ENCODE peak calls at places on chromosomes 11 and 22, in seven cellular contexts. L is psoas muscle, O is HCT116, K is GM23248, F is transverse colon, G is aorta, Z is right lobe of liver. R is an unnamed sample. For H3K27me3, the result is how much of the 10 kb centered on the place peaks cover.

GRCh38 chr11:76248210-76248609 is 41.9 kb upstream of the WNT11 start:
- DNase-seq in L (peak), O (no peak), K (peak), F (no peak), G (no peak), Z (no peak), R (no peak)

GRCh38 chr11:95262994-95263764 is 32.2 kb upstream of the SESN3 start:
- DNase-seq in L (no peak), O (no peak), K (no peak), F (no peak), G (no peak), Z (no peak), R (no peak)

GRCh38 chr22:20028855-20029549 is 8.1 kb downstream of the TANGO2 start:
- DNase-seq in L (no peak), O (no peak), K (no peak), F (no peak), G (peak), Z (no peak), R (no peak)

GRCh38 chr22:38435010-38435409 is 20.0 kb downstream of the KCNJ4 start:
- DNase-seq in L (no peak), O (no peak), K (no peak), F (no peak), G (no peak), Z (no peak), R (no peak)

GRCh38 chr11:112265659-112266409 is 5.2 kb upstream of the PLET1 start:
- DNase-seq in L (no peak), O (no peak), K (peak), F (no peak), G (no peak), Z (no peak), R (no peak)

GRCh38 chr11:78801161-78801884 is 226.7 kb upstream of the NARS2 start:
- DNase-seq in L (peak), O (no peak), K (peak), F (peak), G (peak), Z (no peak), R (no peak)

GRCh38 chr11:128796275-128796674 is 70.8 kb downstream of the KCNJ1 start:
- DNase-seq in L (no peak), O (no peak), K (peak), F (no peak), G (no peak), Z (no peak), R (no peak)

GRCh38 chr11:2468363-2469240 is 23.8 kb downstream of the KCNQ1 start:
- DNase-seq in L (no peak), O (no peak), K (no peak), F (no peak), G (no peak), Z (no peak), R (no peak)

GRCh38 chr11:122317337-122317736 is 201.3 kb upstream of the BLID start:
- DNase-seq in L (no peak), O (no peak), K (peak), F (no peak), G (no peak), Z (no peak), R (no peak)

GRCh38 chr11:67646535-67647336 is 3.8 kb downstream of the ACY3 start:
- DNase-seq in L (no peak), O (no peak), K (no peak), F (peak), G (peak), Z (no peak), R (no peak)

GRCh38 chr22:46770726-46771125 is 8.3 kb downstream of the TBC1D22A start:
- DNase-seq in L (no peak), O (no peak), K (no peak), F (no peak), G (peak), Z (no peak), R (no peak)

GRCh38 chr22:21726650-21727049 is 8.9 kb downstream of the YPEL1 start:
- DNase-seq in L (no peak), O (peak), K (no peak), F (peak), G (no peak), Z (no peak), R (no peak)

GRCh38 chr11:72069787-72070251 is 10.5 kb downstream of the NUMA1 start:
- DNase-seq in L (peak), O (peak), K (peak), F (peak), G (peak), Z (peak), R (no peak)

GRCh38 chr11:94740083-94740974 is 27.8 kb upstream of the AMOTL1 start:
- DNase-seq in L (peak), O (no peak), K (peak), F (peak), G (peak), Z (peak), R (peak)

GRCh38 chr11:64585150-64585549 is 5.9 kb upstream of the SLC22A12 start:
- DNase-seq in L (no peak), O (no peak), K (no peak), F (no peak), G (no peak), Z (peak), R (no peak)

GRCh38 chr11:119025978-119026766 is 4.5 kb downstream of the SLC37A4 start:
- DNase-seq in L (no peak), O (no peak), K (no peak), F (no peak), G (no peak), Z (peak), R (no peak)

GRCh38 chr22:39567135-39567946 is 3.2 kb upstream of the CACNA1I start:
- DNase-seq in L (no peak), O (no peak), K (no peak), F (peak), G (no peak), Z (no peak), R (no peak)

GRCh38 chr11:12724301-12725046 is 50.3 kb downstream of the TEAD1 start:
- DNase-seq in L (peak), O (peak), K (peak), F (peak), G (peak), Z (peak), R (no peak)

GRCh38 chr11:33634291-33634834 is 66.3 kb downstream of the C11orf91 start:
- DNase-seq in L (no peak), O (peak), K (peak), F (no peak), G (no peak), Z (no peak), R (no peak)

GRCh38 chr11:126601136-126601535 is 245.7 kb downstream of the ST3GAL4 start:
- DNase-seq in L (no peak), O (no peak), K (no peak), F (no peak), G (no peak), Z (no peak), R (no peak)

GRCh38 chr22:41022470-41023298 is 69.7 kb upstream of the EP300 start:
- DNase-seq in L (peak), O (peak), K (peak), F (peak), G (peak), Z (peak), R (peak)

GRCh38 chr11:57779275-57779674 is 17.7 kb downstream of the CTNND1 start:
- DNase-seq in L (no peak), O (no peak), K (peak), F (no peak), G (no peak), Z (no peak), R (peak)

GRCh38 chr11:65553301-65554001 is 4.7 kb downstream of the LTBP3 start:
- DNase-seq in L (no peak), O (no peak), K (no peak), F (peak), G (no peak), Z (no peak), R (no peak)

GRCh38 chr11:120302001-120302805 is 22.9 kb upstream of the TLCD5 start:
- DNase-seq in L (no peak), O (no peak), K (no peak), F (peak), G (no peak), Z (peak), R (no peak)

GRCh38 chr11:17892409-17892808 is 120.4 kb downstream of the SERGEF start:
- DNase-seq in L (no peak), O (no peak), K (no peak), F (no peak), G (no peak), Z (no peak), R (no peak)

GRCh38 chr11:133153031-133153430 is 379.3 kb downstream of the OPCML start:
- DNase-seq in L (no peak), O (no peak), K (no peak), F (no peak), G (no peak), Z (no peak), R (peak)

GRCh38 chr11:64466115-64466718 is 107.3 kb downstream of the RPS6KA4 start:
- DNase-seq in L (no peak), O (no peak), K (no peak), F (no peak), G (no peak), Z (no peak), R (no peak)

GRCh38 chr11:101862410-101863233 is 52.2 kb upstream of the CEP126 start:
- DNase-seq in L (no peak), O (peak), K (peak), F (peak), G (no peak), Z (peak), R (no peak)

GRCh38 chr11:47966621-47967020 is 13.7 kb upstream of the PTPRJ start:
- DNase-seq in L (no peak), O (no peak), K (no peak), F (no peak), G (no peak), Z (peak), R (no peak)

GRCh38 chr11:112776834-112777793 is 184.1 kb upstream of the NCAM1 start:
- DNase-seq in L (no peak), O (no peak), K (no peak), F (no peak), G (no peak), Z (no peak), R (no peak)

GRCh38 chr11:117019871-117020270 is 78.4 kb downstream of the SIK3 start:
- DNase-seq in L (no peak), O (no peak), K (no peak), F (no peak), G (no peak), Z (no peak), R (no peak)
- H3K27ac ChIP-seq in L (no peak), O (no peak), K (no peak), F (peak), G (no peak), Z (peak), R (peak)

GRCh38 chr22:30002861-30003489 is 77.3 kb upstream of the HORMAD2 start:
- DNase-seq in L (no peak), O (no peak), K (no peak), F (peak), G (no peak), Z (no peak), R (no peak)

GRCh38 chr22:29997516-29997915 is 82.7 kb upstream of the HORMAD2 start:
- DNase-seq in L (no peak), O (no peak), K (no peak), F (no peak), G (no peak), Z (no peak), R (no peak)

GRCh38 chr22:29998627-29999026 is 81.6 kb upstream of the HORMAD2 start:
- DNase-seq in L (no peak), O (no peak), K (peak), F (no peak), G (no peak), Z (no peak), R (no peak)

GRCh38 chr22:30001459-30001858 is 78.8 kb upstream of the HORMAD2 start:
- DNase-seq in L (no peak), O (no peak), K (no peak), F (no peak), G (no peak), Z (no peak), R (no peak)

GRCh38 chr22:30000566-30000965 is 79.7 kb upstream of the HORMAD2 start:
- DNase-seq in L (no peak), O (no peak), K (peak), F (no peak), G (no peak), Z (no peak), R (no peak)
- H3K27me3 ChIP-seq in L (under half), O (under half), K (under half), F (under half), G (under half), Z (under half), R (under half)

GRCh38 chr11:74412733-74413359 is 14.6 kb upstream of the PGM2L1 start:
- DNase-seq in L (no peak), O (no peak), K (no peak), F (no peak), G (no peak), Z (no peak), R (no peak)
- H3K27ac ChIP-seq in L (no peak), O (no peak), K (no peak), F (no peak), G (no peak), Z (no peak), R (no peak)

DNA sequence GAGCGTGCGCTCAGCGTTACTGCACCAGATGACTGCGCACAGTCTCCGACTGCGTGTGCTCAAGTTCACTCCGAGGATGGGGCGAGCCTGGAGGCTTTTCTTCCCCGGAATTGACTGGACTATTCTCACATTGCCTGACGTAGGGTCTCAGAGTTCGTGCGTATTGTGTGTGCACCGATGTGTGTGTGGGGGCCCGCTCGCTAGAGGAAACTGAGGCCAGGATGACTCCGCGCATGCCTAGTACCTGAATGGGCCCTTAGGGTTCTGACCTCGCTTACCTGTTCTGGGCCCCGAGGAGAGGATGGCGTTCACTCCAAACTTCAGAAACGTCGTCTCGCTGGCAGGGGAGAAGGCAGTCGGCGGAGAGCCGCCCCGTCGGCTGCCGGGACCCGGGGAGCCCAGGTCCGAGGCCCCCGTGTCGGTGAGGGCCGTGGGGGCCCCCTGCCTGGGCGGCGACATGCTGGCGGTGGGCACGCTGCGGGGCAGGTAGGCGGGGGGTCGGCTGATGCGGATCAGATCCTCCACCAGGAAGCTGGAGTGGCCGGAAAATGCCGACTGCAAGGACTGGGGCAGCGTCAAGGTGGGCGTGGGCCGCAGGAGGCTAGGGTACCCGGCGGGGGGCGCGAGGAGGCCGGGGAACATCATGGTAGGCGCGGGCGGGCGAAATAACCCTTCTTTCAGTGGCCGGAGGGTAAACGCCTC is 444 bp downstream of the DBX1 start:
- DNase-seq in L (no peak), O (no peak), K (no peak), F (no peak), G (no peak), Z (no peak), R (no peak)
- H3K27me3 ChIP-seq in L (under half), O (under half), K (half or more), F (half or more), G (under half), Z (under half), R (half or more)

DNA sequence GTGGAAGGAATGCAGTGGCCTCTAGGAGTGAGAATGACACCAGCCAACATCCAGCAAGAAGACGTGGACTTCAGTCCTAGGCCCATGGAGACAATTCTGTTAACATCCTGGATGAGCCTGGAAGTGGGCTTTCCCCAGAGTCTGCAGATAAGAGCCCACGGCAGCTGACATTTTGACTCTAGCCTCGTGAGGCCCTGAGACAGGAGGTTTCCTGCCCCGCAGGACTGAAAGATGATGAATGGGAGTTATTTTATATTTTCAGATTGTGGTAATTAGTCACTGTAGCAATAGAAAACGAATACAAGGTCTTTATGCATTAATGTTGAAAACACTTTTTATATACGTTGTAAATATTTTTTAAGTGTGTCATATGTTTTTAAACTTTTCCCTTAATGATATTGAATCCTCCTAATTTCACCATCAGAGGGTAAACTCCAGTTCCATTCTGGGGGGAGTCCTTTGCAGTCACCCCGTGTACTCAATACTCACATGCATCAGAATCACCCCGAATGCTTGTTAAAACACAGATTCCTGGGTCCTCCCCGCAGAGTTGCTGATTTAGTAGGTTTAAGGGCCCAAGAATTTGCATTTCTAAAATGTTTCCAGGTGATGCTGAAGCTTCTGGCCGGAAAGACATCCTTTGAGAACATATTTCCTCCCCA is 545 bp upstream of the TPCN2 start:
- DNase-seq in L (no peak), O (no peak), K (no peak), F (no peak), G (no peak), Z (no peak), R (no peak)
- H3K27ac ChIP-seq in L (peak), O (no peak), K (peak), F (peak), G (no peak), Z (no peak), R (no peak)

GRCh38 chr22:33867118-33867863 is 53.0 kb downstream of the LARGE1 start:
- DNase-seq in L (no peak), O (no peak), K (peak), F (peak), G (no peak), Z (no peak), R (no peak)

GRCh38 chr22:33865996-33866395 is 54.3 kb downstream of the LARGE1 start:
- DNase-seq in L (no peak), O (no peak), K (no peak), F (peak), G (no peak), Z (no peak), R (no peak)

GRCh38 chr22:33865248-33865647 is 55.0 kb downstream of the LARGE1 start:
- DNase-seq in L (no peak), O (no peak), K (no peak), F (no peak), G (no peak), Z (no peak), R (no peak)

GRCh38 chr22:33866521-33866920 is 53.8 kb downstream of the LARGE1 start:
- DNase-seq in L (no peak), O (no peak), K (no peak), F (no peak), G (no peak), Z (no peak), R (no peak)

DNA sequence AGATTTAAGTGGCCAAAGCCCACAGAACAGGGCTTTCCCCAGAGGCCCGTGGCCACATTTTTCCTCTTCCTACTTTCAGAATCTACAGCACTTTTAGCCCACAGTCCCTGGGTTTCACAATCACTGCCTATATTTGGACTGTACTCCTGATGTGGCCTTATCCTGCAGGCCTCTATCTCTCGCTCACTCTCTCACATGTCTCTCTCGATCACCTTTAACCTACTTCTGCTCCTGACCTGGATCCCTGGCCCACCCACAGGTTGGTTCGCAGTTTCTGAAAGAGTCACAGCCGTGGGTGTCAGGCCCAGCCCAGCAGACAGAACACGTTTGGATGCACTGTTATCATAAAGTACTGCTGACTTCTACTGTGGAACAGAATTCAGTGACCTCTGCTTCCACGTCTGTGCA is 55.5 kb downstream of the LARGE1 start:
- DNase-seq in L (no peak), O (no peak), K (peak), F (peak), G (no peak), Z (peak), R (no peak)
- H3K27me3 ChIP-seq in L (under half), O (under half), K (under half), F (under half), G (under half), Z (under half), R (under half)

DNA sequence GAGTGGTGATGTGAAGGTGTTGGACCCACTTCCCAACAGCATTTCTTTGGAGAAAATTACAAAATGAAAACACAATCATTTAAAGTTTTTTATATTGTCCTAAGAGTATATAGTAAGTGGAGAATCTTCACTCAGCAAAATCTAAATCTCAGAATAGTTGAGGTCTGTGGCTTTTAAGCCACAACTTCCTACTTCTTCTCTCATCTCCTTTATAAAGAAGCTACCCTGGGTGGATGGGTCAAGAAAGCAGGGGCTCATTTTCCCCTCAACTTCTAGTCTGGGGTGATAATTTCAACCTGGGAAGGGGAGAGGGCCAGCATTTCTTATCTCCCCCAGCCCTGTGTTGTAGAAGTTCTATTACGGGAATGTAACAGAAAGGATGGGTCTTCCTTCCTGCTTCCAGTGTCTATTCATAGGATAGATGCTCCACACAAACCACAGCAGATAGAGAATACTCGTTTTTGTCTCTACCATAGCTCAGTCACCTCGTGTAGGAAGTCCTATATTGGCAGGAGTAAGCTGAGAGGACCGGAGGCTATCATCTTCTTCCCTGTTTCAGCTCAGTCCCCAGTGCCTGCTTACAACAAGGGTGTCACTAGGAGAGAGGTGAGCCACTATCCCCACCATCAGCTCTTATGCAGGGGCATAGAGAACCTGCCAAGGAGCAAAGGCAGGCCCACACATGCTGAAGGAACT is 341.5 kb downstream of the CASP12 start:
- DNase-seq in L (no peak), O (no peak), K (no peak), F (no peak), G (no peak), Z (no peak), R (no peak)
- H3K27ac ChIP-seq in L (no peak), O (no peak), K (no peak), F (no peak), G (no peak), Z (no peak), R (no peak)

R was measured in dorsolateral prefrontal cortex.